ENCODE peak calls at places on chromosomes 6 and 20, in four cellular contexts. H, G, S and C are unnamed samples. For H3K4me1, the result is how much of the 10 kb centered on the place peaks cover.

GRCh38 chr6:21229061-21229460 is 364.5 kb upstream of the SOX4 start:
- DNase-seq in H (no peak), G (no peak), S (no peak), C (no peak)

GRCh38 chr6:103672169-103672568 is 1187.5 kb downstream of the HACE1 start:
- DNase-seq in H (no peak), G (no peak), S (no peak), C (no peak)

GRCh38 chr6:168877821-168878282 is 375.8 kb downstream of the THBS2 start:
- DNase-seq in H (no peak), G (no peak), S (no peak), C (no peak)

GRCh38 chr6:10486215-10486614 is 34.9 kb upstream of the GCNT2 start:
- DNase-seq in H (no peak), G (no peak), S (no peak), C (no peak)

GRCh38 chr20:53857723-53858236 is 212.6 kb downstream of the BCAS1 start:
- DNase-seq in H (no peak), G (peak), S (peak), C (no peak)

GRCh38 chr6:37365791-37366190 is 12.0 kb downstream of the RNF8 start:
- DNase-seq in H (no peak), G (peak), S (no peak), C (no peak)

GRCh38 chr20:11716239-11716944 is 201.3 kb upstream of the BTBD3 start:
- DNase-seq in H (no peak), G (peak), S (no peak), C (no peak)

GRCh38 chr20:37315293-37316110 is 26.0 kb downstream of the MANBAL start:
- DNase-seq in H (no peak), G (peak), S (no peak), C (peak)

GRCh38 chr20:54458219-54458618 is 17.2 kb upstream of the DOK5 start:
- DNase-seq in H (no peak), G (no peak), S (no peak), C (no peak)

GRCh38 chr6:14211596-14211961 is 94.0 kb downstream of the CD83 start:
- DNase-seq in H (peak), G (peak), S (peak), C (peak)

GRCh38 chr6:157951828-157952227 is 29.8 kb upstream of the SYNJ2 start:
- DNase-seq in H (no peak), G (no peak), S (no peak), C (no peak)

GRCh38 chr20:62764156-62764935 is 31.9 kb upstream of the MRGBP start:
- DNase-seq in H (peak), G (no peak), S (no peak), C (peak)

GRCh38 chr6:73203098-73203497 is 22.2 kb downstream of the KHDC1L start:
- DNase-seq in H (no peak), G (no peak), S (no peak), C (no peak)

GRCh38 chr6:21026576-21027273 is 492.5 kb downstream of the CDKAL1 start:
- DNase-seq in H (no peak), G (peak), S (no peak), C (no peak)

GRCh38 chr6:122365775-122366403 is 33.6 kb upstream of the HSF2 start:
- DNase-seq in H (no peak), G (no peak), S (no peak), C (no peak)

GRCh38 chr20:38748863-38749153 is 548 bp downstream of the ACTR5 start:
- DNase-seq in H (no peak), G (no peak), S (no peak), C (no peak)

GRCh38 chr20:24544371-24544770 is 74.9 kb downstream of the SYNDIG1 start:
- DNase-seq in H (no peak), G (no peak), S (no peak), C (no peak)

GRCh38 chr20:46023999-46024398 is 5.0 kb upstream of the SLC12A5 start:
- DNase-seq in H (no peak), G (no peak), S (no peak), C (no peak)

GRCh38 chr6:170082067-170082466 is 208.8 kb downstream of the DLL1 start:
- DNase-seq in H (peak), G (no peak), S (no peak), C (peak)

GRCh38 chr20:9460518-9460917 is 53.9 kb upstream of the LAMP5 start:
- DNase-seq in H (no peak), G (peak), S (no peak), C (no peak)

GRCh38 chr6:123570813-123571684 is 65.7 kb downstream of the TRDN start:
- DNase-seq in H (no peak), G (no peak), S (no peak), C (no peak)

GRCh38 chr6:99603421-99604160 is 3.0 kb upstream of the PRDM13 start:
- DNase-seq in H (peak), G (no peak), S (no peak), C (peak)

GRCh38 chr6:146905313-146905712 is 298.9 kb upstream of the STXBP5 start:
- DNase-seq in H (no peak), G (peak), S (peak), C (no peak)

GRCh38 chr6:145015739-145016558 is 719.4 kb downstream of the EPM2A start:
- DNase-seq in H (no peak), G (peak), S (no peak), C (no peak)

GRCh38 chr20:17841751-17842191 is 126.8 kb downstream of the SNX5 start:
- DNase-seq in H (no peak), G (peak), S (no peak), C (no peak)

GRCh38 chr20:19301843-19302242 is 89.4 kb downstream of the SLC24A3 start:
- DNase-seq in H (no peak), G (no peak), S (no peak), C (no peak)

GRCh38 chr6:43749461-43749860 is 20.6 kb upstream of the VEGFA start:
- DNase-seq in H (no peak), G (no peak), S (no peak), C (no peak)

GRCh38 chr6:79062708-79063107 is 15.3 kb downstream of the PHIP start:
- DNase-seq in H (no peak), G (no peak), S (no peak), C (no peak)

GRCh38 chr6:158514176-158514575 is 45.7 kb upstream of the TMEM181 start:
- DNase-seq in H (no peak), G (no peak), S (no peak), C (no peak)

GRCh38 chr6:134122775-134123174 is 70.4 kb upstream of the SLC2A12 start:
- DNase-seq in H (no peak), G (no peak), S (no peak), C (no peak)

GRCh38 chr20:56430471-56430870 is 18.4 kb downstream of the CASS4 start:
- DNase-seq in H (peak), G (no peak), S (no peak), C (no peak)

GRCh38 chr6:169833258-169833794 is 81.9 kb downstream of the ERMARD start:
- DNase-seq in H (no peak), G (peak), S (no peak), C (no peak)

GRCh38 chr6:81166770-81167169 is 585.7 kb downstream of the TENT5A start:
- DNase-seq in H (no peak), G (peak), S (no peak), C (peak)

GRCh38 chr6:31918069-31918725 is 9.3 kb upstream of the C2 start:
- DNase-seq in H (no peak), G (peak), S (no peak), C (peak)

GRCh38 chr6:109713097-109713496 is 22.0 kb downstream of the FIG4 start:
- DNase-seq in H (no peak), G (no peak), S (no peak), C (no peak)

GRCh38 chr6:149897015-149897697 is 757 bp downstream of the RAET1E start:
- DNase-seq in H (peak), G (peak), S (peak), C (peak)

GRCh38 chr6:38483526-38483925 is 156.2 kb downstream of the BTBD9 start:
- DNase-seq in H (no peak), G (no peak), S (no peak), C (no peak)

GRCh38 chr20:35297153-35297552 is 4.9 kb upstream of the FAM83C start:
- DNase-seq in H (no peak), G (no peak), S (no peak), C (no peak)

DNA sequence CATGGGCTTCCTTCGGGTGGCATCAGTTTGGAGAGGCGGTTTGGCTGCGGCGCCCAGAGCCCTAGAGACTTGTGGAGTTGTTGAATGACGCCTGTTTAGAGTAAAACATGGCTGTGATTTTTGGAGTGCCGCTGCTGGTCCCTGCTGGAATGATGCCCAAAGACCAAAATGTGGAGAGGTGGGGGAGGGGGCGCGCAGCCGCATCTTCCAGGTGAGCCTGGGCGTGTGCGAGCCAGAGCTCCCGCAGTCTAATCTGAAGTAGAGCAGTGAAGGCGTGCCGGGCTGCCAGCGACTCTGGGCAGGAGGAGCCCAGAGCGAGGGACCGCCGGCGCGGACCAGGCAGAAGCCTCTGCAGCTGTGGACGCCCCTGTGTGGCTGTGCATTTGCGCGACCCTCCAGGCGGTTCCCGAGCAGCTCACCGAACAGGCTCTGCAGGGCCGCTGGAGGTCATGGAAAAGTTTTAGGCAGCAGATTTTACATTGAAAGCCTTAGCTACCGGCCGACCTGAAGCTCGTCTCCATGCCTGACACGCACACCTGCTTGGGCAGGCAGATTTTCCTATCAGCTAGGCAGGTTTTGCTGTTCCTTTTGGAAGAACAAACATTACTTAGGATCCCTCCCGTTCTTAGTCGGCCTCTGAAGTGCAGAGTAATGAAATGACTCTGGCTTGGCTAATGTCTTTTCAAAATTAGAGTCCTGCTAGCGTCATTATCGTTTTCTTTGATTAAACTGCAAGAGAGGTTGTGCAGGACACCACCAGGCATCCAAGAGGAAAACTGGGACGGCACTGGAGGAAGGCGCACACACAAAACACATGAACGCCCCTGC is 298.2 kb downstream of the PHACTR1 start:
- DNase-seq in H (peak), G (no peak), S (peak), C (no peak)
- H3K4me3 ChIP-seq in H (peak), G (peak), S (no peak), C (peak)

GRCh38 chr6:156703719-156704118 is 73.5 kb upstream of the ARID1B start:
- DNase-seq in H (no peak), G (peak), S (no peak), C (no peak)
- H3K4me1 ChIP-seq in H (under half), G (under half), S (under half), C (under half)

GRCh38 chr20:4918473-4918872 is 82.8 kb downstream of the SLC23A2 start:
- DNase-seq in H (no peak), G (no peak), S (no peak), C (no peak)
- H3K27ac ChIP-seq in H (no peak), G (no peak), S (peak), C (no peak)

DNA sequence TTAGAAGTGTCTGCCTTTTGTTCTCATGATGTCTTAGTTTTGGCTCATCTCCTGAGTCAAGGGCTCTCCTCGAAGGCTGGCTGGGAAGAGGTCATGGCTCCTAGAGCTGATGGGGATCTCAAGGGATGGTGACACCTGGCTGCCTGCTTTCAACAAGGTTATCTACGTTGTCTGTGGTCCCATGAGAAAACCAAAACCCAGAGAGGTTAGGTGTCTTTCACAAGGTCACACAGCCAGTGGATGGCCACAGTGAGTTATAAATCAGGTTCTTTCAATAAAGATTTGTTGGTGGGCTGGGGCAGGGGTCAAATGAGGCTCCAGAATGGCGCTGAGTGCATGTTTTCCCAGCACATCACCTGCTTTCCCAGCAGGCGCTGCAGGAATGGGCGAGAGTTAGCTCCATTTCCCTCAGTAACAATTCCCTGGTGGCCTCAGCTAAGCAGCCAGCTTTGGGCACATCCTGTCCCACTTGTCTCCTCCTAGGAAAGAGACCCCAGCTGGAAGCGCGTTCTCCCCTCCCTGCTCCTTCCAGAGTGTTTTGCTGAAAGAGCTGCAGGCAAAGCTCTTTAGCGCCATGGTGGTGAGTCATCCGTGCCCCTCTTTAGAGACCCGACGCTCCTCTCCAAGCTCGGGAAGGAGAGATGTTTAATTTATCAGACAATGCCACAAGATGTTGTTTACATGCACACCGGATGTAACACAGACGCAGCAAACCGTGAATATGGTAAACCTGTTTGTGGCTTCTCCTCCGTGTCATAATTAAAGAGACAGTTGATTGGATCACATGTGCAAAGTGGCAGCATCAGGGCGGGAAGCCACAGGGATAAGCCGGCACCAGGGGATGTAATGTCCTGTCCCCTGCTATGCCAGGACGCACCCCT is 109.7 kb downstream of the LRFN2 start:
- DNase-seq in H (no peak), G (no peak), S (no peak), C (no peak)
- H3K4me3 ChIP-seq in H (no peak), G (no peak), S (no peak), C (no peak)

GRCh38 chr6:164106345-164106769 is 691.8 kb downstream of the QKI start:
- DNase-seq in H (no peak), G (peak), S (no peak), C (no peak)
- H3K4me1 ChIP-seq in H (under half), G (under half), S (under half), C (under half)

GRCh38 chr20:1371235-1371782 is 21.5 kb downstream of the FKBP1A start:
- DNase-seq in H (no peak), G (no peak), S (no peak), C (no peak)
- H3K27ac ChIP-seq in H (peak), G (no peak), S (peak), C (no peak)

DNA sequence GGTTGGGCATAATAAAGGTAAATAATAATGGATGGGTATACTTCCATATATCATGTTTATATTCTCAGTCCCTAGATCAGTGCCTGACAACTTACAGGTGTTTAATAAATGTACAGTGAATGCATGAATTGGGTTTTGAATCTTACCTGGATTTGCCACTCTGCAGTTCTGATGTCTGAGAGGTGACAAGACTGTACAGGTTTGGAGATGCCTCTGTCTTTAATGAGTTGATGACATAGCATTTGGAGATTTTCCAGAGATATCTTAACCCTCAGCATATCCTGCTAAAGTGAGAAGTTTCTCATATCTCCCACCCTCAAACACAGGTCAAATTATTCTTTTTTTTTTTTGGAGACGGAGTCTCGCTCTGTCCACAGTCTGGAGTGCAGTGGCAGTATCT is 2.2 kb downstream of the ANKS1A start:
- DNase-seq in H (no peak), G (no peak), S (no peak), C (no peak)
- H3K4me3 ChIP-seq in H (peak), G (no peak), S (no peak), C (no peak)